ENCODE peak calls at places on chromosome 22, in ten cellular contexts. Z is NCI-H1105 treated with DMSO at 0.1 percent for 48 hours, I is glutamatergic neuron, C is cardiac fibroblast, B is PC-3, U is epithelial cell of esophagus, A is neural progenitor cell, H is fibroblast of mammary gland, G is left lung, K is PC-9. P is an unnamed sample.

GRCh38 chr22:24503137-24503850 is 8.2 kb downstream of the UPB1 start:
- DNase-seq in Z (no peak), I (peak), C (peak), B (peak), U (peak), A (peak), H (peak), G (no peak), K (peak), P (peak)

GRCh38 chr22:48054596-48054995 is 1292.1 kb downstream of the TBC1D22A start:
- DNase-seq in Z (no peak), I (no peak), C (no peak), B (no peak), U (no peak), A (no peak), H (no peak), G (no peak), K (no peak), P (no peak)

GRCh38 chr22:47564651-47565050 is 802.2 kb downstream of the TBC1D22A start:
- DNase-seq in Z (no peak), I (no peak), C (no peak), B (no peak), U (no peak), A (no peak), H (no peak), G (no peak), K (no peak), P (no peak)

GRCh38 chr22:21818487-21819182 is 48.8 kb downstream of the MAPK1 start:
- DNase-seq in Z (no peak), I (no peak), C (no peak), B (no peak), U (no peak), A (no peak), H (no peak), G (no peak), K (no peak), P (no peak)

GRCh38 chr22:49918911-49919881 is 762 bp downstream of the CRELD2 start:
- DNase-seq in Z (no peak), I (no peak), C (no peak), B (no peak), U (no peak), A (no peak), H (no peak), G (no peak), K (no peak), P (no peak)

GRCh38 chr22:23074451-23074850 is 4.1 kb downstream of the GNAZ start:
- DNase-seq in Z (no peak), I (peak), C (no peak), B (no peak), U (no peak), A (no peak), H (no peak), G (peak), K (no peak), P (no peak)

GRCh38 chr22:37708580-37709444 is 12.0 kb downstream of the TRIOBP start:
- DNase-seq in Z (no peak), I (no peak), C (no peak), B (no peak), U (no peak), A (no peak), H (no peak), G (peak), K (no peak), P (no peak)

GRCh38 chr22:39367040-39367439 is 17.2 kb downstream of the SYNGR1 start:
- DNase-seq in Z (no peak), I (no peak), C (no peak), B (no peak), U (peak), A (no peak), H (no peak), G (no peak), K (no peak), P (no peak)

GRCh38 chr22:20002098-20002497 is 14.5 kb downstream of the ARVCF start:
- DNase-seq in Z (no peak), I (no peak), C (no peak), B (no peak), U (no peak), A (no peak), H (no peak), G (peak), K (no peak), P (no peak)

GRCh38 chr22:18119409-18120110 is 9.0 kb downstream of the TUBA8 start:
- DNase-seq in Z (no peak), I (no peak), C (no peak), B (no peak), U (no peak), A (no peak), H (no peak), G (no peak), K (no peak), P (no peak)

GRCh38 chr22:36156515-36157419 is 3.8 kb downstream of the APOL3 start:
- DNase-seq in Z (no peak), I (no peak), C (peak), B (peak), U (peak), A (peak), H (peak), G (no peak), K (peak), P (peak)

GRCh38 chr22:41873391-41873790 is 40.5 kb downstream of the SREBF2 start:
- DNase-seq in Z (no peak), I (no peak), C (no peak), B (no peak), U (no peak), A (no peak), H (no peak), G (no peak), K (no peak), P (no peak)

GRCh38 chr22:39574779-39575551 is 4.4 kb downstream of the CACNA1I start:
- DNase-seq in Z (no peak), I (no peak), C (peak), B (peak), U (peak), A (no peak), H (peak), G (no peak), K (peak), P (no peak)

GRCh38 chr22:22057617-22058378 is 75.2 kb upstream of the TOP3B start:
- DNase-seq in Z (no peak), I (no peak), C (no peak), B (no peak), U (no peak), A (no peak), H (no peak), G (no peak), K (no peak), P (no peak)

GRCh38 chr22:19109198-19110063 is 12.8 kb downstream of the DGCR2 start:
- DNase-seq in Z (no peak), I (no peak), C (peak), B (no peak), U (peak), A (no peak), H (peak), G (no peak), K (no peak), P (peak)

GRCh38 chr22:35454416-35455054 is 54.6 kb downstream of the MCM5 start:
- DNase-seq in Z (no peak), I (no peak), C (no peak), B (peak), U (no peak), A (peak), H (no peak), G (peak), K (no peak), P (no peak)

P was measured in activated CD8-positive, alpha-beta memory T cell treated with anti-CD3 and anti-CD28 coated beads for 4 hours.